ENCODE peak calls at places on chromosomes 13 and 19, in five cellular contexts. E is esophagus squamous epithelium, A is stomach, G is sigmoid colon, O is K562. L is an unnamed sample.

GRCh38 chr19:41434450-41434849 is 5.3 kb downstream of the DMAC2 start:
- DNase-seq in E (no peak), A (no peak), O (no peak), G (no peak), L (no peak)

GRCh38 chr13:79724348-79725103 is 243.6 kb downstream of the NDFIP2 start:
- DNase-seq in G (no peak), A (no peak), O (no peak), E (no peak), L (no peak)

GRCh38 chr13:111897846-111898215 is 169.1 kb upstream of the SOX1 start:
- DNase-seq in G (peak; percentile 28), O (no peak), E (no peak), A (no peak), L (no peak)

GRCh38 chr13:43303040-43303729 is 279.8 kb downstream of the DNAJC15 start:
- DNase-seq in A (peak; percentile 78), O (no peak), E (no peak), G (peak; percentile 80), L (peak; percentile 33)

GRCh38 chr13:110209950-110210603 is 96.9 kb downstream of the COL4A1 start:
- DNase-seq in E (no peak), A (no peak), O (no peak), G (no peak), L (no peak)

GRCh38 chr19:5303208-5303607 is 37.4 kb downstream of the PTPRS start:
- DNase-seq in A (no peak), E (no peak), G (no peak), O (no peak), L (no peak)

GRCh38 chr13:21481359-21481758 is 22.3 kb upstream of the ZDHHC20 start:
- DNase-seq in G (no peak), E (no peak), O (no peak), A (no peak), L (no peak)

GRCh38 chr19:23002690-23003422 is at the start of gene ZNF728:
- DNase-seq in A (no peak), E (no peak), O (peak; percentile 20), G (peak; percentile 91), L (peak; percentile 54)

GRCh38 chr13:38872693-38873092 is 117.9 kb downstream of the STOML3 start:
- DNase-seq in G (peak; percentile 69), O (peak; percentile 39), A (no peak), E (no peak), L (no peak)

GRCh38 chr19:15466851-15467733 is 2.7 kb upstream of the RASAL3 start:
- DNase-seq in G (no peak), A (no peak), E (no peak), O (no peak), L (no peak)

GRCh38 chr19:7914598-7915045 is at the start of gene TGFBR3L:
- DNase-seq in A (no peak), O (no peak), G (no peak), E (no peak), L (no peak)

GRCh38 chr13:28601581-28601980 is 57.3 kb upstream of the POMP start:
- DNase-seq in A (no peak), G (no peak), E (no peak), O (no peak), L (no peak)

GRCh38 chr13:32840840-32841713 is 175.1 kb upstream of the KL start:
- DNase-seq in A (peak; percentile 30), O (no peak), E (no peak), G (no peak), L (no peak)

GRCh38 chr13:45773236-45773635 is 71.1 kb downstream of the CBY2 start:
- DNase-seq in G (no peak), O (no peak), A (no peak), E (no peak), L (no peak)

GRCh38 chr13:45446181-45446580 is 18.6 kb upstream of the COG3 start:
- DNase-seq in O (no peak), G (no peak), E (no peak), A (no peak), L (no peak)

GRCh38 chr13:85586422-85586831 is 212.8 kb downstream of the SLITRK6 start:
- DNase-seq in O (no peak), A (no peak), E (no peak), G (no peak), L (no peak)

GRCh38 chr13:53137777-53138176 is 109.2 kb downstream of the OLFM4 start:
- DNase-seq in G (no peak), A (no peak), O (no peak), E (no peak), L (no peak)

GRCh38 chr13:30864352-30865130 is 41.5 kb upstream of the MEDAG start:
- DNase-seq in O (no peak), A (no peak), E (no peak), G (no peak), L (no peak)

GRCh38 chr13:91369432-91369831 is 21.9 kb downstream of the MIR17HG start:
- DNase-seq in G (no peak), E (no peak), A (no peak), O (peak; percentile 67), L (no peak)

GRCh38 chr13:75946746-75947397 is 310.7 kb downstream of the LMO7 start:
- DNase-seq in A (no peak), E (no peak), O (no peak), G (no peak), L (no peak)

GRCh38 chr19:45446944-45447343 is 20.9 kb upstream of the FOSB start:
- DNase-seq in G (no peak), E (no peak), A (no peak), O (no peak), L (no peak)

GRCh38 chr13:30792257-30793000 is 57.1 kb downstream of the ALOX5AP start:
- DNase-seq in G (peak; percentile 89), A (peak; percentile 71), E (no peak), O (no peak), L (peak; percentile 91)

GRCh38 chr19:39833160-39833463 is 850 bp downstream of the DYRK1B start:
- DNase-seq in G (no peak), E (no peak), O (no peak), A (no peak), L (no peak)
- TF ChIP-seq POLR2A in G (no peak), E (no peak), O (no peak), A (no peak), L (no peak)

GRCh38 chr13:48242677-48243076 is 9.7 kb downstream of the ITM2B start:
- DNase-seq in E (no peak), G (no peak), A (no peak), O (no peak), L (no peak)
- H3K4me1 ChIP-seq in E (peaks cover 100% of the 10 kb centered on the region), G (peaks cover 40% of the 10 kb centered on the region), A (peaks cover 5% of the 10 kb centered on the region), O (no peaks in the 10 kb centered on the region), L (peaks cover 4% of the 10 kb centered on the region)

GRCh38 chr19:10625003-10625761 is at the start of gene SLC44A2:
- DNase-seq in O (peak; percentile 21), G (peak; percentile 89), E (no peak), A (peak; percentile 94), L (peak; percentile 95)
- TF ChIP-seq POLR2A in O (no peak), G (no peak), E (peak; percentile 67), A (peak; percentile 71), L (peak; percentile 25)

GRCh38 chr19:53881482-53882390 is at the start of gene PRKCG:
- DNase-seq in E (no peak), A (peak; percentile 60), O (peak; percentile 61), G (no peak), L (no peak)
- H3K4me1 ChIP-seq in E (peaks cover 39% of the 10 kb centered on the region), A (peaks cover 13% of the 10 kb centered on the region), O (peaks cover 36% of the 10 kb centered on the region), G (peaks cover 40% of the 10 kb centered on the region), L (peaks cover 9% of the 10 kb centered on the region)

DNA sequence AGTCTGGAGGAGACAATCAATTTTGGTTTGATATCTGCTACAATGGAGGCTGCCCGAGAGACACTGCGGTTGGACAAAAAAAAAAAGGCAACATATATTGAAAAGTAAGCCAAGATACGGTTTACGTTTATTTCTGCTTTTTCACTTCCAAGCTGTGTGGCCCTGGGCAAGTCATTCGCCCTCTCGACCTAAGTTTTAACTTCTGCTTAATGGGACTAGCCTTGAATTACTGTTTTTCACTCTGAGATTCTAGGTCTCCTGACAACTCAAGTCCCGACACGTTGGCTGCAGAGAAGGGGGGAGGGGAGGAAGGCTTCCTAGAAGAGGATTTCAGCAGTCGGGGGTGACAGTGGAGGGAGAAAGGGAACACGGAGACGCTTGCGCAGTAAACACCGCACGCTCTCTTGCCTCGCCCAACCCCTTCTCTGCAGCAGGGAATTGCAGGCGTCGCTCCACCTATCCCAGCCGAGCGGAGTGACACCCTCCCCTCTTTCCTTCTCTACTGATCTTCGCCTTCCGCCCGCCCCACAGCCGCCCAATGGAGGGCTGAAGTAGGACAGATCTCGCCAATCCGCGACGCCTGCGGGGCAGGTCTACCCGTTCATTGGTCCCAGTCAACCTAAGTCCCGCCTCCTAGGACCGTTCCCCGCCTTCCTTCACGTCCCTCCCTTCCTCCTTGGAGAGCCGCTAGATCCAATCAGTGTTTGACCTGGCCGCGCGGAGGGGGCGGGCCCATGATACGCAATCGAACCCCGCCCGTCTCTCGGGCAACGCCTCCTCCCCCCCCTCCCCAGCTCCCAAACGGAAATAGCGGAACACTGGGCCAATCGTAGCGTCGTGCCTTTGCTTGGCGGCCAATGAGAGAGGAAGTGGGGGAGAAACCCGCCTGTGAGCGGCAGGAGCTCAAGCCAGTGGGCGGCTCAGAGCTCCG is 529 bp upstream of the AP2A1 start:
- DNase-seq in A (peak; percentile 99), E (peak; percentile 98), G (peak; percentile 100), O (peak; percentile 99), L (peak; percentile 100)
- TF ChIP-seq POLR2A in A (no peak), E (peak; percentile 80), G (peak; percentile 36), O (peak; percentile 89), L (peak; percentile 61)

GRCh38 chr19:47419037-47419783 is at the start of gene MEIS3:
- DNase-seq in A (no peak), O (peak; percentile 44), E (no peak), G (no peak), L (no peak)
- H3K4me1 ChIP-seq in A (peaks cover 7% of the 10 kb centered on the region), O (peaks cover 50% of the 10 kb centered on the region), E (peaks cover 44% of the 10 kb centered on the region), G (peaks cover 25% of the 10 kb centered on the region), L (no peaks in the 10 kb centered on the region)

DNA sequence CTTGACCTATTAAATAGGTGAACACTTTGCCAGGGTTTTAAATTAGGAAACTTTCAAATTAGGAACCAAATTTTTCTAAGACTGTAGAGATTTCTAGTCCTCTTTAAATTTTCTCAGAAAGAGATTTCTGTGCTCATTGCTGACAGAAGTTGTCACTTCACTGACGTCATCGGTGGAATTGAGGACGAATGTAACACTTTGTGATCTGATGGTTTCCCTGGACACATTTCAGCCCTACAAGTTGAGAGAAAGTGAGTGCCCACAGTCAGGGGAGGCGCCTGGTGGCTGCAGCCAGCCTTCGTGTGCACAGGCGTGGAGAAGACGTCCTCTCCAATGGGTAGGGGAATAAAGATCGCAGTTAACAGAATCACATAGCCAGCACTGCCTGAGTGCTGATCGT is 396.5 kb upstream of the TSHZ3 start:
- DNase-seq in G (no peak), O (no peak), A (no peak), E (no peak), L (no peak)
- TF ChIP-seq POLR2A in G (no peak), O (no peak), A (no peak), E (no peak), L (no peak)